ENCODE peak calls at places on chromosomes 7 and 10, in nine cellular contexts. K, G, X, R, Q, Y, W, L and H are unnamed samples.

GRCh38 chr10:47036771-47037170 is 125.5 kb downstream of the PTPN20 start:
- DNase-seq in G (no peak), Y (no peak), R (no peak), Q (peak), X (no peak), L (no peak), W (no peak), K (no peak), H (no peak)

GRCh38 chr7:130838738-130839137 is 104.7 kb upstream of the KLF14 start:
- DNase-seq in R (no peak), Y (no peak), X (no peak), L (no peak), K (no peak), Q (no peak), W (no peak), G (peak), H (no peak)

GRCh38 chr7:41472427-41473125 is 230.3 kb downstream of the INHBA start:
- DNase-seq in L (no peak), X (no peak), G (no peak), Q (no peak), W (no peak), Y (no peak), R (no peak), K (no peak), H (no peak)

GRCh38 chr7:155860840-155861479 is 48.7 kb upstream of the SHH start:
- DNase-seq in L (peak), G (no peak), K (no peak), Q (peak), X (no peak), Y (no peak), R (peak), W (no peak), H (no peak)

GRCh38 chr10:43352951-43353350 is 18.5 kb upstream of the FXYD4 start:
- DNase-seq in W (no peak), Y (no peak), K (no peak), L (no peak), G (no peak), R (peak), X (no peak), Q (no peak), H (no peak)

GRCh38 chr10:72079356-72079755 is 9.0 kb downstream of the SPOCK2 start:
- DNase-seq in Q (no peak), R (peak), X (peak), K (no peak), G (no peak), Y (peak), L (no peak), W (no peak), H (no peak)

GRCh38 chr7:51000956-51001355 is 218.3 kb upstream of the GRB10 start:
- DNase-seq in X (no peak), L (no peak), W (no peak), G (no peak), R (no peak), K (no peak), Y (no peak), Q (no peak), H (no peak)

GRCh38 chr10:100728928-100729876 is 16.2 kb upstream of the PAX2 start:
- DNase-seq in L (no peak), G (no peak), Q (no peak), X (no peak), K (no peak), Y (peak), R (peak), W (no peak), H (no peak)

GRCh38 chr7:93530701-93531100 is 43.8 kb downstream of the CALCR start:
- DNase-seq in W (no peak), G (no peak), K (no peak), X (no peak), L (no peak), Y (no peak), Q (no peak), R (no peak), H (no peak)

GRCh38 chr7:95335093-95335492 is 10.8 kb upstream of the PON1 start:
- DNase-seq in X (no peak), R (no peak), G (no peak), Y (no peak), K (no peak), W (no peak), L (no peak), Q (no peak), H (no peak)

GRCh38 chr7:147406521-147407115 is 1183.9 kb upstream of the C7orf33 start:
- DNase-seq in G (no peak), L (no peak), X (no peak), K (no peak), Q (no peak), W (no peak), Y (no peak), R (no peak), H (no peak)

GRCh38 chr7:97409346-97409745 is 291.8 kb downstream of the SDHAF3 start:
- DNase-seq in X (no peak), L (no peak), G (no peak), Y (no peak), W (no peak), R (no peak), Q (no peak), K (no peak), H (no peak)

GRCh38 chr7:129544700-129545099 is 42.4 kb downstream of the SMKR1 start:
- DNase-seq in R (no peak), X (no peak), Y (no peak), L (no peak), G (no peak), Q (no peak), W (no peak), K (no peak), H (no peak)

GRCh38 chr10:110860576-110861241 is 11.0 kb upstream of the PDCD4 start:
- DNase-seq in L (no peak), G (no peak), Y (no peak), K (no peak), W (no peak), R (no peak), Q (no peak), X (peak), H (no peak)

GRCh38 chr10:95513941-95514392 is 47.2 kb downstream of the SORBS1 start:
- DNase-seq in K (no peak), Q (no peak), Y (no peak), L (no peak), G (no peak), W (peak), R (no peak), X (no peak), H (no peak)

GRCh38 chr10:8159628-8160165 is 105.2 kb downstream of the GATA3 start:
- DNase-seq in Q (no peak), R (no peak), X (no peak), G (no peak), L (no peak), K (no peak), W (no peak), Y (no peak), H (no peak)

GRCh38 chr10:32376780-32377179 is 29.8 kb upstream of the EPC1 start:
- DNase-seq in R (no peak), Y (no peak), W (no peak), K (no peak), G (no peak), Q (no peak), L (no peak), X (no peak), H (no peak)

GRCh38 chr10:18254086-18254485 is 113.9 kb downstream of the CACNB2 start:
- DNase-seq in L (no peak), W (no peak), G (no peak), K (no peak), R (no peak), Q (no peak), X (no peak), Y (no peak), H (no peak)

GRCh38 chr7:138843632-138844580 is 45.9 kb upstream of the ATP6V0A4 start:
- DNase-seq in R (no peak), W (no peak), G (no peak), Y (peak), X (no peak), K (no peak), L (no peak), Q (no peak), H (no peak)

GRCh38 chr10:12628964-12629766 is 279.8 kb downstream of the CAMK1D start:
- DNase-seq in R (peak), K (no peak), G (no peak), Q (no peak), L (no peak), Y (no peak), X (no peak), W (no peak), H (no peak)

GRCh38 chr7:37694208-37695080 is 10.9 kb downstream of the GPR141 start:
- DNase-seq in G (no peak), R (no peak), X (no peak), L (no peak), W (no peak), Y (peak), K (no peak), Q (no peak), H (no peak)

GRCh38 chr7:7639847-7640220 is 718 bp upstream of the UMAD1 start:
- DNase-seq in X (peak), R (peak), Q (peak), L (no peak), Y (no peak), G (no peak), W (no peak), K (peak), H (no peak)

GRCh38 chr7:14834888-14835287 is 67.7 kb downstream of the DGKB start:
- DNase-seq in L (no peak), Q (no peak), Y (no peak), R (no peak), G (no peak), K (no peak), X (no peak), W (no peak), H (no peak)

GRCh38 chr7:106140406-106141173 is 28.5 kb upstream of the SYPL1 start:
- DNase-seq in L (no peak), R (no peak), Q (no peak), G (no peak), K (no peak), W (no peak), Y (no peak), X (no peak), H (no peak)

GRCh38 chr10:48496831-48497792 is 107.8 kb downstream of the ARHGAP22 start:
- DNase-seq in W (no peak), Y (no peak), X (no peak), K (no peak), L (no peak), R (no peak), G (no peak), Q (no peak), H (peak)

GRCh38 chr7:116980354-116980753 is 27.1 kb downstream of the ST7 start:
- DNase-seq in G (no peak), Q (no peak), R (no peak), Y (no peak), K (no peak), L (no peak), W (no peak), X (no peak), H (no peak)